ENCODE peak calls at places on chromosomes 5 and 9, in five cellular contexts. F is keratinocyte, G is lower lobe of right lung, O is ovary, I is breast epithelium. L is an unnamed sample. For H3K9me3, the result is how much of the 10 kb centered on the place peaks cover.

GRCh38 chr5:167671176-167671575 is 620.3 kb upstream of the WWC1 start:
- DNase-seq in G (no peak), I (no peak), F (no peak), O (no peak), L (no peak)

GRCh38 chr9:26260238-26260637 is 582.0 kb upstream of the TUSC1 start:
- DNase-seq in O (no peak), F (no peak), I (no peak), G (no peak), L (no peak)

GRCh38 chr5:123813937-123814624 is 302.1 kb downstream of the CSNK1G3 start:
- DNase-seq in I (no peak), G (no peak), F (no peak), O (no peak), L (no peak)

GRCh38 chr5:14011089-14012004 is 66.9 kb upstream of the DNAH5 start:
- DNase-seq in O (peak), I (peak), G (peak), F (no peak), L (no peak)

GRCh38 chr9:96137666-96138429 is 164.1 kb downstream of the HSD17B3 start:
- DNase-seq in F (no peak), I (no peak), G (no peak), O (no peak), L (no peak)

GRCh38 chr9:84851935-84852585 is 182.5 kb downstream of the NTRK2 start:
- DNase-seq in O (no peak), I (peak), F (peak), G (no peak), L (no peak)

GRCh38 chr9:82196658-82197057 is 208.1 kb downstream of the SPATA31D1 start:
- DNase-seq in O (no peak), F (no peak), I (no peak), G (no peak), L (no peak)

GRCh38 chr5:134275822-134276221 is 49.9 kb upstream of the PPP2CA start:
- DNase-seq in F (no peak), I (no peak), O (no peak), G (no peak), L (no peak)

GRCh38 chr5:145587308-145588071 is 247.7 kb downstream of the PRELID2 start:
- DNase-seq in I (no peak), G (no peak), O (no peak), F (no peak), L (no peak)

GRCh38 chr9:106590759-106591505 is 272.0 kb upstream of the ZNF462 start:
- DNase-seq in G (no peak), O (no peak), I (no peak), F (no peak), L (no peak)

GRCh38 chr9:110580850-110581249 is 1.3 kb upstream of the SVEP1 start:
- DNase-seq in F (peak), O (no peak), I (no peak), G (no peak), L (no peak)

GRCh38 chr9:110731437-110732028 is 62.9 kb downstream of the MUSK start:
- DNase-seq in F (no peak), G (no peak), I (no peak), O (no peak), L (no peak)

GRCh38 chr9:95350266-95350665 is 32.8 kb upstream of the FANCC start:
- DNase-seq in F (no peak), G (no peak), O (no peak), I (no peak), L (no peak)

GRCh38 chr9:92770005-92770995 is 5.7 kb upstream of the BICD2 start:
- DNase-seq in G (no peak), I (no peak), F (peak), O (no peak), L (no peak)

GRCh38 chr5:129249891-129250290 is 155.3 kb downstream of the ISOC1 start:
- DNase-seq in F (no peak), O (no peak), G (no peak), I (no peak), L (no peak)

GRCh38 chr5:98016771-98017170 is 756.7 kb upstream of the RGMB start:
- DNase-seq in I (no peak), F (no peak), O (no peak), G (no peak), L (no peak)

GRCh38 chr5:96093340-96093739 is 131.7 kb upstream of the ELL2 start:
- DNase-seq in I (no peak), G (no peak), F (no peak), O (no peak), L (no peak)

GRCh38 chr9:5976668-5977397 is 38.6 kb downstream of the RANBP6 start:
- DNase-seq in O (no peak), F (no peak), I (no peak), G (no peak), L (no peak)

GRCh38 chr9:126549246-126550006 is 64.3 kb upstream of the LMX1B start:
- DNase-seq in G (no peak), I (no peak), F (no peak), O (no peak), L (no peak)

GRCh38 chr5:10863763-10864383 is 102.8 kb upstream of the DAP start:
- DNase-seq in F (no peak), G (no peak), I (no peak), O (no peak), L (peak)

GRCh38 chr9:124077915-124078572 is 66.5 kb downstream of the LHX2 start:
- DNase-seq in I (no peak), O (no peak), G (no peak), F (no peak), L (no peak)

GRCh38 chr9:3746296-3747275 is 220.8 kb upstream of the RFX3 start:
- DNase-seq in F (peak), O (no peak), G (no peak), I (no peak), L (no peak)

GRCh38 chr9:113933671-113934070 is 57.6 kb downstream of the ZNF618 start:
- DNase-seq in F (no peak), G (no peak), O (no peak), I (no peak), L (no peak)

GRCh38 chr9:130167927-130168326 is 4.3 kb upstream of the NCS1 start:
- DNase-seq in I (no peak), O (no peak), G (no peak), F (no peak), L (no peak)

GRCh38 chr5:106140101-106140500 is 1530.6 kb downstream of the EFNA5 start:
- DNase-seq in G (no peak), F (no peak), I (no peak), O (no peak), L (no peak)

DNA sequence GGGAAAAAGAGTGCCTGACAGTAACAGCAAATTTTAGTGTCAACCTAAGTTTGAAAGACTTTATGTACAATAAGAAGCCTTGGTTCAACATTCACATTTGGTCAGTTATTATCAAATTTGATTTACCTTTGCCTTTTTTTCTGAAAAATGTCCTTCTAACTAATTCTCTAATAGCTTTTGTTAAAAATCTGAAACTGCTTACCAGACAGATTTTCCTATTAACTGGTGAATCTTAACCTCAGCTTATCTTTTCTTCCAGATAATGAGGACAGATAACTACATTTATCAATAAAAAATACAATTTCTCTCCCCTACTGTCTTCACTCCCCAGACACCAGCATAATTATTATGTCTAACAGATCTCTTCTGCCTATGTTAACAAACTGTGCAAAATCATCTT is 988.5 kb downstream of the CDH18 start:
- DNase-seq in I (no peak), O (no peak), G (no peak), F (no peak), L (no peak)
- H3K9me3 ChIP-seq in I (under half), O (under half), G (under half), F (under half), L (under half)

GRCh38 chr5:56358703-56359428 is 125.7 kb upstream of the ANKRD55 start:
- DNase-seq in I (no peak), G (no peak), F (no peak), O (peak), L (no peak)

GRCh38 chr5:56358046-56358445 is 124.9 kb upstream of the ANKRD55 start:
- DNase-seq in G (no peak), I (no peak), O (no peak), F (no peak), L (no peak)

GRCh38 chr5:56356876-56357160 is 123.7 kb upstream of the ANKRD55 start:
- DNase-seq in I (no peak), F (no peak), G (no peak), O (no peak), L (no peak)

GRCh38 chr5:56356121-56356875 is 123.2 kb upstream of the ANKRD55 start:
- DNase-seq in F (no peak), O (no peak), G (no peak), I (no peak), L (no peak)

GRCh38 chr5:56357426-56357825 is 124.3 kb upstream of the ANKRD55 start:
- DNase-seq in I (no peak), O (no peak), G (no peak), F (no peak), L (no peak)
- H3K9me3 ChIP-seq in I (under half), O (under half), G (under half), F (under half), L (under half)

DNA sequence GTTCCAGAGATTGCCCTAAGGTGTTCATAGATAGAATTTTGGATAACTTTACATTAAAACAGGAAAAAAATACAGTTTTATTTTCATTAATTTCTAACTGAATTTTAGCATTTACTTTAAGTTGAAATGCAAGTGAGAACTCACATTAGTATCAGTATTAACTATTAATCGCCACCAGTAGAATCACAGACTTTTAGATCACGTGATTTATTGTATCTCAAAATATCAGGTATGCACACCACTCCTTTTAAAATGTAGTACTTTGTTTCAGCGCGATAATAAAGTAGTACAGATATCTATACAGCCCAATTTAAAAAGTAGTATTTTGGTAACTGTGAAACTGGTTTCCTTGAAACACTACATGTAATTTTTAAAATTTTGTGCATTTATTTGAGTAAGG is 978.7 kb downstream of the DNAH5 start:
- DNase-seq in O (no peak), I (no peak), F (no peak), G (no peak), L (no peak)
- H3K9me3 ChIP-seq in O (under half), I (under half), F (under half), G (under half), L (under half)

DNA sequence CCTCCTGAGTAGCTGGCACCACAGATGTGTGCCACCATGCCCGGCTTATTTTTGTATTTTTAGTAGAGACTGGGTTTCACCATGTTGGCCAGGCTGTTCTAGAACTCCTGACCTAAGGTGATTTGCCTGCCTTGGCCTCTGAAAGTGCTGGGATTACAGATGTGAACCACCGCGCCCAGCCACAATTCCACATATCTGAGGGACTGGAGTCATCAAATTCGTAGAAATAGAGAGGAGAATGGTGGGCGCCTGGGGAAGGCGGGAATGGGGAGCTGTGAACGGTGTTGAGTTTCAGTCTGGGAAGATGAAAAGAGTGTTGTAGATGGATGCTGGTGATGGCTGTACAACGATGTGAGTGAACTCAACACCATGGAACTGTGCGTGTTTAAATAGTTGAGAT is 1.9 kb upstream of the ABO start:
- DNase-seq in O (no peak), F (no peak), G (no peak), I (no peak), L (no peak)
- H3K9me3 ChIP-seq in O (under half), F (under half), G (under half), I (under half), L (under half)

L was measured in T-helper 17 cell.